ENCODE peak calls at places on chromosomes 16 and 17, in five cellular contexts. One of them, this sample, is unnamed.

GRCh38 chr16:4402439-4403132 is 13.8 kb downstream of the CORO7 start:
- DNase-seq in HCT116: peak; percentile 35
- DNase-seq in GM12878: no peak
- DNase-seq in SK-N-SH: peak; percentile 96
- DNase-seq in HepG2: peak; percentile 45
- DNase-seq in this sample: peak; percentile 84

GRCh38 chr17:16491131-16491702 is 776 bp downstream of the LRRC75A start:
- DNase-seq in HCT116: no peak
- DNase-seq in GM12878: no peak
- DNase-seq in SK-N-SH: peak; percentile 54
- DNase-seq in HepG2: no peak
- DNase-seq in this sample: no peak

GRCh38 chr17:60554377-60554788 is 28.3 kb upstream of the APPBP2 start:
- DNase-seq in HCT116: no peak
- DNase-seq in GM12878: no peak
- DNase-seq in SK-N-SH: no peak
- DNase-seq in HepG2: no peak
- DNase-seq in this sample: no peak

GRCh38 chr16:17467923-17468540 is 2.7 kb downstream of the XYLT1 start:
- DNase-seq in HCT116: no peak
- DNase-seq in GM12878: no peak
- DNase-seq in SK-N-SH: peak; percentile 80
- DNase-seq in HepG2: peak; percentile 33
- DNase-seq in this sample: no peak

GRCh38 chr16:18800674-18801196 is 614 bp downstream of the ARL6IP1 start:
- DNase-seq in HCT116: no peak
- DNase-seq in GM12878: no peak
- DNase-seq in SK-N-SH: no peak
- DNase-seq in HepG2: no peak
- DNase-seq in this sample: peak; percentile 28

GRCh38 chr16:79390481-79391051 is 210.0 kb downstream of the MAF start:
- DNase-seq in HCT116: no peak
- DNase-seq in GM12878: no peak
- DNase-seq in SK-N-SH: peak; percentile 68
- DNase-seq in HepG2: no peak
- DNase-seq in this sample: no peak

GRCh38 chr17:21089145-21089544 is 37.6 kb upstream of the DHRS7B start:
- DNase-seq in HCT116: no peak
- DNase-seq in GM12878: no peak
- DNase-seq in SK-N-SH: no peak
- DNase-seq in HepG2: no peak
- DNase-seq in this sample: no peak

GRCh38 chr17:18009609-18010420 is 29.2 kb downstream of the ATPAF2 start:
- DNase-seq in HCT116: no peak
- DNase-seq in GM12878: no peak
- DNase-seq in SK-N-SH: peak; percentile 66
- DNase-seq in HepG2: no peak
- DNase-seq in this sample: no peak

GRCh38 chr17:51351890-51352289 is 91.5 kb downstream of the UTP18 start:
- DNase-seq in HCT116: no peak
- DNase-seq in GM12878: no peak
- DNase-seq in SK-N-SH: no peak
- DNase-seq in HepG2: no peak
- DNase-seq in this sample: no peak

GRCh38 chr17:51355314-51356083 is 95.2 kb downstream of the UTP18 start:
- DNase-seq in HCT116: no peak
- DNase-seq in GM12878: no peak
- DNase-seq in SK-N-SH: peak; percentile 84
- DNase-seq in HepG2: no peak
- DNase-seq in this sample: no peak

GRCh38 chr17:51352798-51353197 is 92.5 kb downstream of the UTP18 start:
- DNase-seq in HCT116: no peak
- DNase-seq in GM12878: no peak
- DNase-seq in SK-N-SH: no peak
- DNase-seq in HepG2: no peak
- DNase-seq in this sample: no peak

GRCh38 chr17:51354908-51355307 is 94.6 kb downstream of the UTP18 start:
- DNase-seq in HCT116: no peak
- DNase-seq in GM12878: no peak
- DNase-seq in SK-N-SH: peak; percentile 71
- DNase-seq in HepG2: no peak
- DNase-seq in this sample: no peak

GRCh38 chr17:51353296-51353695 is 93.0 kb downstream of the UTP18 start:
- DNase-seq in HCT116: no peak
- DNase-seq in GM12878: no peak
- DNase-seq in SK-N-SH: no peak
- DNase-seq in HepG2: no peak
- DNase-seq in this sample: no peak
- TF ChIP-seq ZBTB33 in HCT116: no peak
- TF ChIP-seq ZBTB33 in GM12878: no peak
- TF ChIP-seq ZBTB33 in SK-N-SH: no peak
- TF ChIP-seq ZBTB33 in HepG2: no peak
- TF ChIP-seq ZBTB33 in this sample: no peak

DNA sequence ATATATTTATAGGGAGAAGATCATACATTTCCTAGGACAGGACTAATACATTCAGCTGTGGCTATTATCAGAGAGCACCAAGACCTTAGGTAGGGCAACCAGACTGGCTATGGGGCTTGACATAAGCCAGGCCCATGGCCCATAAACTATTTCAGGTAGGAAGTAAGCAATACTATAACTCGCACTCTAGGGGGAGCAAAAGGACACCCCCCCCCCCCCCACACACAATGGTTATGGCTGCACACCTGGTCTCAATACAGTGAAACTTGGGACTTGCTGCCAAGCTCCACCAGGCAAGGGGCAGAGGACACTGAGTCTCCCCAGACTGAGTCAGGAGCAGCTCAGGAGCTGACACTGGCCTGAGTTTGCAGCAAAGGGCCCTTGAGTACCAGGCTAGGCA is 348.9 kb upstream of the ASIC2 start:
- DNase-seq in HCT116: no peak
- DNase-seq in GM12878: no peak
- DNase-seq in SK-N-SH: peak; percentile 16
- DNase-seq in HepG2: no peak
- DNase-seq in this sample: peak; percentile 56
- TF ChIP-seq ZBTB33 in HCT116: no peak
- TF ChIP-seq ZBTB33 in GM12878: no peak
- TF ChIP-seq ZBTB33 in SK-N-SH: no peak
- TF ChIP-seq ZBTB33 in HepG2: no peak
- TF ChIP-seq ZBTB33 in this sample: no peak

GRCh38 chr17:66943484-66943883 is 21.0 kb upstream of the CACNG4 start:
- DNase-seq in HCT116: no peak
- DNase-seq in GM12878: no peak
- DNase-seq in SK-N-SH: no peak
- DNase-seq in HepG2: no peak
- DNase-seq in this sample: no peak

GRCh38 chr17:66947311-66947710 is 17.2 kb upstream of the CACNG4 start:
- DNase-seq in HCT116: no peak
- DNase-seq in GM12878: no peak
- DNase-seq in SK-N-SH: no peak
- DNase-seq in HepG2: no peak
- DNase-seq in this sample: no peak

GRCh38 chr17:66946251-66946650 is 18.3 kb upstream of the CACNG4 start:
- DNase-seq in HCT116: no peak
- DNase-seq in GM12878: no peak
- DNase-seq in SK-N-SH: no peak
- DNase-seq in HepG2: no peak
- DNase-seq in this sample: no peak

GRCh38 chr17:66944365-66945203 is 19.9 kb upstream of the CACNG4 start:
- DNase-seq in HCT116: no peak
- DNase-seq in GM12878: no peak
- DNase-seq in SK-N-SH: peak; percentile 59
- DNase-seq in HepG2: no peak
- DNase-seq in this sample: peak; percentile 18

GRCh38 chr17:66945451-66945850 is 19.1 kb upstream of the CACNG4 start:
- DNase-seq in HCT116: no peak
- DNase-seq in GM12878: no peak
- DNase-seq in SK-N-SH: no peak
- DNase-seq in HepG2: no peak
- DNase-seq in this sample: no peak
- TF ChIP-seq ZBTB33 in HCT116: no peak
- TF ChIP-seq ZBTB33 in GM12878: no peak
- TF ChIP-seq ZBTB33 in SK-N-SH: no peak
- TF ChIP-seq ZBTB33 in HepG2: no peak
- TF ChIP-seq ZBTB33 in this sample: no peak

DNA sequence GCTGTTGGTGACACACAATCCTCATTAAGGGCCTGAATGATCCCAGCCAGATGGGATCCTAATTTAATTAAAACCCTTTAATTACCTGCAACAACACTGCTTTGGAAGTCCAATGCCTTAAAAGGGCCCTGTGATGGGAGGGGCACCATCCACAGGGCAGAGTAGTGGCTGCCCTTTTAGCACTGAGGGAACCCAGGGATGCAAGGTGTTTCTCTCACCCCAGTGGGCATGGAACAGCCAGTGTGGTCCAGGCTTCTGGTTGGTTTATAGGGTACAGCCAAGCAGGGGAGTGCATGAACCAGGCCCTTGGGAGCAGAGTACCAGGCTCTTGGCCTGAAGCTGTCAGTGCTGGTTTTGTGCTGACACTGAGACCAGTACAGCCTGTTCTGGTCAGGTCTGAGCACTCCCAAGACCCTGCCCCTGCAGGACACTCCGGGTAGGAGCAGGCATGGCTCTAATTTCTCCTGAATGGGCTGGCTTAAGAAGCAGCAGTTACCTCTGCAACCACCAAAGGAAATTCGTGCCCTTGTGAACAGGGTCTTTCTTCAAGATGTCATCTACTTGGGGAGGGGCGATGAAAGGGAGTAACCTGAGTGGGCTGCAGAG is 9.9 kb downstream of the NXPH3 start:
- DNase-seq in HCT116: no peak
- DNase-seq in GM12878: no peak
- DNase-seq in SK-N-SH: peak; percentile 56
- DNase-seq in HepG2: no peak
- DNase-seq in this sample: peak; percentile 48
- TF ChIP-seq ZBTB33 in HCT116: no peak
- TF ChIP-seq ZBTB33 in GM12878: no peak
- TF ChIP-seq ZBTB33 in SK-N-SH: no peak
- TF ChIP-seq ZBTB33 in HepG2: no peak
- TF ChIP-seq ZBTB33 in this sample: no peak

GRCh38 chr16:27599606-27600005 is 49.7 kb downstream of the KATNIP start:
- DNase-seq in HCT116: no peak
- DNase-seq in GM12878: no peak
- DNase-seq in SK-N-SH: no peak
- DNase-seq in HepG2: no peak
- DNase-seq in this sample: no peak
- TF ChIP-seq ZBTB33 in HCT116: no peak
- TF ChIP-seq ZBTB33 in GM12878: no peak
- TF ChIP-seq ZBTB33 in SK-N-SH: no peak
- TF ChIP-seq ZBTB33 in HepG2: no peak
- TF ChIP-seq ZBTB33 in this sample: no peak

DNA sequence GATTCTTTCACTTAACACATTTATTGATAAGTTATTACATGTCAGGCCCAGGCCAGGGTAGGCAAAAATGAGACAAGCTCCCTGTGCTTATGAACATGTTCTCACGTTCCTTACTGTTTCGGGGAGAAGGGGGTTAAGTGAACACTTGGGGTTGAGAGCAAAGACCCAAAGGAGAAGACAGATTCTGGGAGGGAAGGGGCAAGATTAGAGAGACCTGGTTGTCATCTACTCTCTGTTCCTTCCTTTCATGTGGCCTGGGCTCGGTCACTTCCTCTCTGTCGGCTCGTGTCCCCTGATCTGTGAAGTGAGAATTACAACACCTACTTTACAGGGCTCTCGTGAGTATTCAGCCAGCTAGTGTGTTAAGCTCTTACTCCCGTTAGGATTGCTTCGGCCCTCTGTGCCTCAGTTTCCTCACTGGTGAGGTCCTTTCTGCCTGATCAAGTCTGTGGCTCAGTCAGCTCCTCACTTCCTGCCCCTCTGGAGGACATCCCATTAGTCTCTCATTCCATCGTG is 38.8 kb downstream of the PLCG2 start:
- DNase-seq in HCT116: no peak
- DNase-seq in GM12878: peak; percentile 79
- DNase-seq in SK-N-SH: no peak
- DNase-seq in HepG2: no peak
- DNase-seq in this sample: no peak
- TF ChIP-seq ZBTB33 in HCT116: no peak
- TF ChIP-seq ZBTB33 in GM12878: no peak
- TF ChIP-seq ZBTB33 in SK-N-SH: no peak
- TF ChIP-seq ZBTB33 in HepG2: no peak
- TF ChIP-seq ZBTB33 in this sample: no peak

GRCh38 chr17:77916771-77917481 is 41.6 kb upstream of the TNRC6C start:
- DNase-seq in HCT116: no peak
- DNase-seq in GM12878: peak; percentile 54
- DNase-seq in SK-N-SH: no peak
- DNase-seq in HepG2: no peak
- DNase-seq in this sample: no peak
- TF ChIP-seq ZBTB33 in HCT116: no peak
- TF ChIP-seq ZBTB33 in GM12878: no peak
- TF ChIP-seq ZBTB33 in SK-N-SH: no peak
- TF ChIP-seq ZBTB33 in HepG2: no peak
- TF ChIP-seq ZBTB33 in this sample: no peak

GRCh38 chr16:67277294-67277998 is 1.9 kb upstream of the PLEKHG4 start:
- DNase-seq in HCT116: peak; percentile 84
- DNase-seq in GM12878: no peak
- DNase-seq in SK-N-SH: no peak
- DNase-seq in HepG2: peak; percentile 35
- DNase-seq in this sample: peak; percentile 36
- TF ChIP-seq ZBTB33 in HCT116: peak; percentile 41
- TF ChIP-seq ZBTB33 in GM12878: no peak
- TF ChIP-seq ZBTB33 in SK-N-SH: no peak
- TF ChIP-seq ZBTB33 in HepG2: no peak
- TF ChIP-seq ZBTB33 in this sample: no peak

This sample was measured in K562.